ENCODE peak calls at places on chromosomes 2 and 18, in seven cellular contexts. A is kidney glomerular epithelial cell; E is activated T-cell treated with anti-CD3 and anti-CD28 coated beads for 1 hour; R is activated CD8-positive, alpha-beta T cell treated with anti-CD3 and anti-CD28 coated beads, Interleukin-2, amount 10 ng/mL, durations not matched to agents 7 days and 5 days; B is putamen; O is IMR-90; I is NCI-H460. T is an unnamed sample.

GRCh38 chr2:10286216-10287037 is 16.3 kb upstream of the HPCAL1 start:
- DNase-seq in A (no peak), B (no peak), R (no peak), O (no peak), I (peak; percentile 44), E (no peak), T (peak; percentile 51)

GRCh38 chr2:96527990-96528679 is 8.4 kb upstream of the ARID5A start:
- DNase-seq in E (peak; percentile 36), A (no peak), B (no peak), I (no peak), O (peak; percentile 60), R (peak; percentile 62), T (peak; percentile 40)

GRCh38 chr2:64273524-64274398 is 129.5 kb upstream of the PELI1 start:
- DNase-seq in B (no peak), R (no peak), I (no peak), E (no peak), A (peak; percentile 93), O (peak; percentile 89), T (peak; percentile 58)

GRCh38 chr2:233989221-233989620 is 61.3 kb upstream of the SPP2 start:
- DNase-seq in A (no peak), I (no peak), R (peak; percentile 18), E (no peak), O (no peak), B (no peak), T (no peak)

GRCh38 chr2:196502413-196502812 is 137.1 kb upstream of the CCDC150 start:
- DNase-seq in O (no peak), A (no peak), I (no peak), R (no peak), E (no peak), B (peak; percentile 27), T (peak; percentile 56)

GRCh38 chr18:48859311-48860275 is 91.2 kb downstream of the SMAD7 start:
- DNase-seq in E (no peak), A (no peak), B (peak; percentile 93), O (no peak), I (no peak), R (no peak), T (peak; percentile 96)

GRCh38 chr18:65018184-65018583 is 732.6 kb upstream of the CDH7 start:
- DNase-seq in A (no peak), O (no peak), E (no peak), R (no peak), B (no peak), I (no peak), T (no peak)

GRCh38 chr2:223641062-223641461 is 38.9 kb upstream of the SCG2 start:
- DNase-seq in R (no peak), O (peak; percentile 18), B (no peak), A (no peak), I (no peak), E (no peak), T (no peak)

GRCh38 chr18:77114564-77115391 is 17.8 kb downstream of the MBP start:
- DNase-seq in I (peak; percentile 88), R (peak; percentile 43), A (peak; percentile 79), B (peak; percentile 49), E (no peak), O (peak; percentile 94), T (peak; percentile 65)

GRCh38 chr2:54336136-54336976 is 80.3 kb upstream of the TSPYL6 start:
- DNase-seq in A (peak; percentile 29), I (no peak), R (no peak), E (no peak), B (no peak), O (peak; percentile 92), T (no peak)

GRCh38 chr2:155033652-155034051 is 335.2 kb downstream of the KCNJ3 start:
- DNase-seq in R (no peak), I (no peak), E (no peak), O (no peak), B (no peak), A (no peak), T (no peak)

GRCh38 chr2:230910546-230911135 is 14.4 kb downstream of the GPR55 start:
- DNase-seq in R (no peak), O (no peak), E (no peak), I (no peak), B (no peak), A (no peak), T (no peak)

GRCh38 chr18:58321986-58322385 is 278.0 kb downstream of the NEDD4L start:
- DNase-seq in I (peak; percentile 84), E (peak; percentile 14), A (peak; percentile 72), B (peak; percentile 76), R (peak; percentile 59), O (peak; percentile 74), T (peak; percentile 54)

GRCh38 chr2:233241803-233242202 is 9.7 kb upstream of the ATG16L1 start:
- DNase-seq in E (no peak), B (no peak), R (no peak), O (no peak), A (no peak), I (no peak), T (no peak)

GRCh38 chr18:61991201-61991600 is 98.4 kb upstream of the RNF152 start:
- DNase-seq in O (peak; percentile 71), R (no peak), E (no peak), B (no peak), I (no peak), A (no peak), T (no peak)

GRCh38 chr2:30147715-30148611 is 1.2 kb downstream of the YPEL5 start:
- DNase-seq in O (peak; percentile 40), R (peak; percentile 83), A (peak; percentile 48), I (peak; percentile 53), B (peak; percentile 77), E (peak; percentile 72), T (peak; percentile 74)

GRCh38 chr2:166410828-166411472 is 35.2 kb upstream of the SCN9A start:
- DNase-seq in E (no peak), B (no peak), R (no peak), O (peak; percentile 96), I (peak; percentile 81), A (peak; percentile 90), T (no peak)

GRCh38 chr2:35391736-35392442 is 963.7 kb upstream of the CRIM1 start:
- DNase-seq in A (no peak), B (no peak), E (no peak), O (no peak), I (no peak), R (no peak), T (no peak)

GRCh38 chr2:101305044-101305443 is 3.5 kb downstream of the RNF149 start:
- DNase-seq in E (no peak), R (no peak), A (no peak), B (no peak), I (no peak), O (no peak), T (no peak)

GRCh38 chr2:86622878-86623548 is 652 bp downstream of the RNF103 start:
- DNase-seq in E (peak; percentile 17), I (no peak), O (no peak), A (peak; percentile 40), B (peak; percentile 36), R (peak; percentile 60), T (peak; percentile 46)

GRCh38 chr18:13993730-13994129 is 78.4 kb upstream of the MC2R start:
- DNase-seq in R (no peak), O (no peak), A (no peak), I (no peak), E (no peak), B (peak; percentile 5), T (peak; percentile 56)

GRCh38 chr18:65214456-65214855 is 536.4 kb upstream of the CDH7 start:
- DNase-seq in O (no peak), A (no peak), E (no peak), I (no peak), R (no peak), B (no peak), T (no peak)

GRCh38 chr2:3679616-3680393 is 21.8 kb downstream of the ALLC start:
- DNase-seq in O (no peak), A (no peak), E (no peak), R (no peak), I (no peak), B (no peak), T (no peak)

T was measured in globus pallidus.